ENCODE peak calls at places on chromosomes 11 and 22, in seven cellular contexts. I, R, J, S, E, Y and P are unnamed samples.
A peak's percentile ranks its signal among the peaks of the same experiment; 100 is the strongest.

GRCh38 chr22:35547993-35548761 is 7.5 kb downstream of the RASD2 start:
- DNase-seq in I (peak; percentile 20), R (no peak), J (no peak), S (no peak), E (no peak), Y (peak; percentile 67), P (no peak)

GRCh38 chr22:17152340-17152739 is 6.7 kb downstream of the HDHD5 start:
- DNase-seq in I (no peak), R (no peak), J (no peak), S (no peak), E (no peak), Y (no peak), P (peak; percentile 25)

GRCh38 chr11:112539165-112539564 is 278.5 kb upstream of the PLET1 start:
- DNase-seq in I (no peak), R (no peak), J (no peak), S (no peak), E (no peak), Y (no peak), P (no peak)

GRCh38 chr22:28029201-28029948 is 110.3 kb upstream of the PITPNB start:
- DNase-seq in I (no peak), R (peak; percentile 49), J (no peak), S (peak; percentile 59), E (peak; percentile 71), Y (no peak), P (peak; percentile 51)

GRCh38 chr11:17801166-17801565 is 66.6 kb downstream of the KCNC1 start:
- DNase-seq in I (no peak), R (no peak), J (no peak), S (no peak), E (no peak), Y (no peak), P (no peak)

GRCh38 chr11:27618591-27618990 is 81.7 kb downstream of the BDNF start:
- DNase-seq in I (no peak), R (no peak), J (no peak), S (no peak), E (no peak), Y (no peak), P (no peak)

GRCh38 chr11:2673871-2674471 is 25.8 kb downstream of the KCNQ1OT1 start:
- DNase-seq in I (no peak), R (no peak), J (no peak), S (no peak), E (peak; percentile 38), Y (no peak), P (no peak)

GRCh38 chr22:37021710-37022482 is 2.4 kb downstream of the MPST start:
- DNase-seq in I (peak; percentile 64), R (peak; percentile 34), J (no peak), S (no peak), E (no peak), Y (peak; percentile 69), P (peak; percentile 50)

GRCh38 chr22:35742342-35743100 is 24.8 kb downstream of the APOL5 start:
- DNase-seq in I (peak; percentile 82), R (peak; percentile 81), J (no peak), S (no peak), E (no peak), Y (no peak), P (peak; percentile 22)

GRCh38 chr22:29369460-29369859 is 18.9 kb downstream of the AP1B1 start:
- DNase-seq in I (peak; percentile 94), R (peak; percentile 76), J (no peak), S (peak; percentile 44), E (no peak), Y (peak; percentile 42), P (peak; percentile 79)

GRCh38 chr11:113241190-113242051 is 73.0 kb upstream of the TTC12 start:
- DNase-seq in I (peak; percentile 16), R (peak; percentile 1), J (no peak), S (no peak), E (no peak), Y (no peak), P (no peak)

GRCh38 chr22:39546889-39547586 is 14.5 kb upstream of the RPS19BP1 start:
- DNase-seq in I (peak; percentile 69), R (peak; percentile 69), J (no peak), S (no peak), E (no peak), Y (no peak), P (peak; percentile 53)

GRCh38 chr11:111539426-111540113 is 950 bp upstream of the LAYN start:
- DNase-seq in I (no peak), R (no peak), J (no peak), S (no peak), E (no peak), Y (no peak), P (no peak)

GRCh38 chr22:22109693-22110466 is 127.3 kb upstream of the TOP3B start:
- DNase-seq in I (no peak), R (no peak), J (no peak), S (no peak), E (no peak), Y (no peak), P (no peak)

GRCh38 chr22:22103078-22103593 is 120.5 kb upstream of the TOP3B start:
- DNase-seq in I (peak; percentile 13), R (no peak), J (no peak), S (no peak), E (no peak), Y (peak; percentile 69), P (peak; percentile 20)

GRCh38 chr22:22110548-22111266 is 128.1 kb upstream of the TOP3B start:
- DNase-seq in I (peak; percentile 76), R (peak; percentile 78), J (peak; percentile 91), S (no peak), E (no peak), Y (peak; percentile 63), P (peak; percentile 83)

GRCh38 chr22:22105364-22105763 is 122.8 kb upstream of the TOP3B start:
- DNase-seq in I (no peak), R (no peak), J (no peak), S (no peak), E (no peak), Y (no peak), P (no peak)

DNA sequence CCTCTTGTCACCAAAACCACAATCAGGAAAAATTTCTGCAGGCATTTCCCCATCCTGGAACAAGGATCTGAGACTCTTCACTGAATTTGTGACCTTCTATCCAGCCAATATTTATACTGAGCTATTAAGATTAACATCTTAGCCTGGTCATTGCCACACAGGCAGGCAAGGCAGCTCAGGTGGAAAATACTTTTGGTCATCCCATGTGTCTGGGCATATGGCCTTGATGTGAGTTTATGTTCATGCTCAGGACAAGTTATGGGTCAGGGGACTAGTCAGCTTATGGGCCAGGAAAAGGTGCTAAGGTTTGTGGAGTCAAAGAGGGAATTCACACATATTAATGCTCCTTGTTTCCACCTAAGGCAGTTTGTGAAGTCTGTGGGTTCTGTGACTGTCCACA is 124.3 kb upstream of the TOP3B start:
- DNase-seq in I (no peak), R (no peak), J (no peak), S (no peak), E (no peak), Y (no peak), P (no peak)
- TF ChIP-seq CTCF in I (no peak), R (no peak), J (no peak), S (no peak), E (no peak), Y (no peak), P (no peak)

GRCh38 chr11:88292156-88292844 is 45.2 kb downstream of the CTSC start:
- DNase-seq in I (peak; percentile 32), R (peak; percentile 22), J (no peak), S (no peak), E (no peak), Y (no peak), P (peak; percentile 83)
- TF ChIP-seq CTCF in I (no peak), R (no peak), J (peak; percentile 37), S (no peak), E (no peak), Y (no peak), P (peak; percentile 16)

GRCh38 chr11:126603486-126603885 is 248.0 kb downstream of the ST3GAL4 start:
- DNase-seq in I (no peak), R (no peak), J (no peak), S (no peak), E (no peak), Y (no peak), P (no peak)

GRCh38 chr11:126602349-126602940 is 247.0 kb downstream of the ST3GAL4 start:
- DNase-seq in I (no peak), R (no peak), J (no peak), S (no peak), E (no peak), Y (no peak), P (no peak)

GRCh38 chr11:126601136-126601535 is 245.7 kb downstream of the ST3GAL4 start:
- DNase-seq in I (no peak), R (no peak), J (no peak), S (no peak), E (no peak), Y (no peak), P (no peak)

GRCh38 chr11:126602993-126603392 is 247.5 kb downstream of the ST3GAL4 start:
- DNase-seq in I (no peak), R (no peak), J (no peak), S (no peak), E (no peak), Y (no peak), P (no peak)

GRCh38 chr11:126601550-126602215 is 246.2 kb downstream of the ST3GAL4 start:
- DNase-seq in I (no peak), R (no peak), J (no peak), S (no peak), E (no peak), Y (no peak), P (no peak)
- TF ChIP-seq CTCF in I (no peak), R (no peak), J (no peak), S (no peak), E (no peak), Y (no peak), P (no peak)

GRCh38 chr11:452203-452744 is 2.2 kb downstream of the PTDSS2 start:
- DNase-seq in I (no peak), R (no peak), J (no peak), S (no peak), E (no peak), Y (no peak), P (no peak)

GRCh38 chr11:452916-453527 is 2.9 kb downstream of the PTDSS2 start:
- DNase-seq in I (no peak), R (no peak), J (no peak), S (no peak), E (no peak), Y (no peak), P (no peak)

GRCh38 chr11:449889-450808 is at the start of gene PTDSS2:
- DNase-seq in I (peak; percentile 98), R (peak; percentile 94), J (peak; percentile 96), S (peak; percentile 97), E (peak; percentile 97), Y (peak; percentile 98), P (peak; percentile 91)

GRCh38 chr11:451738-452137 is 1.7 kb downstream of the PTDSS2 start:
- DNase-seq in I (no peak), R (no peak), J (no peak), S (no peak), E (no peak), Y (no peak), P (no peak)

DNA sequence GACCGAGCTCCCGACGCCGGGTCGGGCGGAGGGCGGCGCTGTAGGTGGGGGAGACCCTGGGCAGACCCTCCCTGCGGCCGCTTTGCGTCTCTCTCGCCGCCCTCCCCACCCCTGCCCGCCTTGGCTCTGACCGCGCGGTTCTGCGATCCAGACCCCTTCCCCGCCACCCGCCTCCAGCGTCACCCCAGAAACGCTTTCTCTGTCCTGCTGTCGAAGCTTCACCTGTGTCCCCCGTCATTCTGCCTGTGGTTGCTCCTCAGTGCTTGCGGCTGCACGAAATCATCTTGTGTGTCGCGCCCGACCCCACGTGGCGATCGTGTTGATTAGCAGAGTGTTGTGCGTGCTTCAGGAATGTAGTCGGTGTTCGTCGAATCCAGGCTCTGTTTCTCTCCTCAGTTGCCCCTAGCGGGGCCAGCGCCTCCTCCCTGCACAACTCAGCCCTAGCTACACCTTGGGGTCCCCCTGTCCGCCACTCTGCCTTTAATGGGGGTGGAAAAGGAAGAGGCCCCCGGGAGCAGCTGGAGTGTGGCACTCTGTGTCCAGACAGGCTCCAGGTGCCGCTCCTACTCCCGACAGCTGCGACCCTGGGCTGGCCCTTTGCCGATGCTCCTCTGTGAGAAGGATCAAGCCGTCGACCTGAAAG is 851 bp downstream of the PTDSS2 start:
- DNase-seq in I (peak; percentile 78), R (peak; percentile 66), J (peak; percentile 80), S (peak; percentile 68), E (no peak), Y (peak; percentile 59), P (peak; percentile 66)
- TF ChIP-seq CTCF in I (no peak), R (peak; percentile 35), J (peak; percentile 61), S (peak; percentile 36), E (no peak), Y (no peak), P (peak; percentile 24)